ENCODE peak calls at places on chromosomes 4 and X, in five cellular contexts. One of them, this sample, is unnamed.

GRCh38 chr4:28279249-28279648 is 1418.6 kb downstream of the STIM2 start:
- DNase-seq in NAMALWA: no peak
- DNase-seq in NCI-H2227 treated with DMSO at 0.1 percent for 48 hours: no peak
- DNase-seq in NCI-H146: no peak
- DNase-seq in NB4: no peak
- DNase-seq in this sample: no peak

GRCh38 chr4:183434264-183435045 is 10.0 kb upstream of the CDKN2AIP start:
- DNase-seq in NAMALWA: no peak
- DNase-seq in NCI-H2227 treated with DMSO at 0.1 percent for 48 hours: peak
- DNase-seq in NCI-H146: no peak
- DNase-seq in NB4: no peak
- DNase-seq in this sample: no peak

GRCh38 chrX:132671229-132671641 is 182.4 kb upstream of the MBNL3 start:
- DNase-seq in NAMALWA: no peak
- DNase-seq in NB4: no peak
- DNase-seq in NCI-H146: no peak
- DNase-seq in NCI-H2227 treated with DMSO at 0.1 percent for 48 hours: no peak
- DNase-seq in this sample: no peak

GRCh38 chrX:40108959-40109287 is 11.2 kb upstream of the BCOR start:
- DNase-seq in NAMALWA: peak
- DNase-seq in NB4: peak
- DNase-seq in NCI-H2227 treated with DMSO at 0.1 percent for 48 hours: peak
- DNase-seq in NCI-H146: peak
- DNase-seq in this sample: peak

GRCh38 chr4:2402053-2402452 is 16.4 kb downstream of the ZFYVE28 start:
- DNase-seq in NAMALWA: no peak
- DNase-seq in NB4: no peak
- DNase-seq in NCI-H2227 treated with DMSO at 0.1 percent for 48 hours: peak
- DNase-seq in NCI-H146: peak
- DNase-seq in this sample: peak

GRCh38 chrX:48083212-48083611 is 11.8 kb upstream of the ZNF630 start:
- DNase-seq in NB4: peak
- DNase-seq in NCI-H2227 treated with DMSO at 0.1 percent for 48 hours: no peak
- DNase-seq in NAMALWA: peak
- DNase-seq in NCI-H146: no peak
- DNase-seq in this sample: peak

GRCh38 chrX:1336331-1337143 is at the start of gene IL3RA:
- DNase-seq in NB4: peak
- DNase-seq in NCI-H146: no peak
- DNase-seq in NAMALWA: no peak
- DNase-seq in NCI-H2227 treated with DMSO at 0.1 percent for 48 hours: peak
- DNase-seq in this sample: no peak

GRCh38 chr4:160143574-160143973 is 1040.7 kb downstream of the RAPGEF2 start:
- DNase-seq in NAMALWA: no peak
- DNase-seq in NB4: no peak
- DNase-seq in NCI-H146: no peak
- DNase-seq in NCI-H2227 treated with DMSO at 0.1 percent for 48 hours: no peak
- DNase-seq in this sample: no peak

GRCh38 chr4:138602664-138603063 is 360.5 kb upstream of the SLC7A11 start:
- DNase-seq in NCI-H2227 treated with DMSO at 0.1 percent for 48 hours: no peak
- DNase-seq in NAMALWA: no peak
- DNase-seq in NCI-H146: no peak
- DNase-seq in NB4: no peak
- DNase-seq in this sample: no peak

GRCh38 chr4:168496834-168497233 is at the start of gene PALLD:
- DNase-seq in NB4: peak
- DNase-seq in NCI-H146: no peak
- DNase-seq in NAMALWA: no peak
- DNase-seq in NCI-H2227 treated with DMSO at 0.1 percent for 48 hours: no peak
- DNase-seq in this sample: no peak

GRCh38 chr4:13403833-13404232 is 80.3 kb downstream of the RAB28 start:
- DNase-seq in NCI-H2227 treated with DMSO at 0.1 percent for 48 hours: no peak
- DNase-seq in NAMALWA: no peak
- DNase-seq in NCI-H146: no peak
- DNase-seq in NB4: no peak
- DNase-seq in this sample: no peak

GRCh38 chr4:100981447-100982204 is 365.7 kb downstream of the PPP3CA start:
- DNase-seq in NB4: peak
- DNase-seq in NAMALWA: no peak
- DNase-seq in NCI-H146: no peak
- DNase-seq in NCI-H2227 treated with DMSO at 0.1 percent for 48 hours: no peak
- DNase-seq in this sample: no peak

GRCh38 chr4:168562021-168562691 is 65.3 kb downstream of the PALLD start:
- DNase-seq in NAMALWA: no peak
- DNase-seq in NCI-H146: no peak
- DNase-seq in NCI-H2227 treated with DMSO at 0.1 percent for 48 hours: no peak
- DNase-seq in NB4: no peak
- DNase-seq in this sample: no peak

GRCh38 chr4:165383757-165384156 is 4.9 kb downstream of the CPE start:
- DNase-seq in NCI-H2227 treated with DMSO at 0.1 percent for 48 hours: peak
- DNase-seq in NCI-H146: peak
- DNase-seq in NB4: no peak
- DNase-seq in NAMALWA: no peak
- DNase-seq in this sample: no peak

GRCh38 chr4:36676139-36677050 is 395.0 kb downstream of the DTHD1 start:
- DNase-seq in NAMALWA: no peak
- DNase-seq in NCI-H146: no peak
- DNase-seq in NCI-H2227 treated with DMSO at 0.1 percent for 48 hours: no peak
- DNase-seq in NB4: no peak
- DNase-seq in this sample: no peak

GRCh38 chr4:102343964-102344519 is 1.2 kb downstream of the SLC39A8 start:
- DNase-seq in NCI-H146: no peak
- DNase-seq in NB4: peak
- DNase-seq in NCI-H2227 treated with DMSO at 0.1 percent for 48 hours: no peak
- DNase-seq in NAMALWA: peak
- DNase-seq in this sample: no peak

GRCh38 chr4:127162741-127163140 is 470.0 kb upstream of the INTU start:
- DNase-seq in NAMALWA: no peak
- DNase-seq in NB4: peak
- DNase-seq in NCI-H146: no peak
- DNase-seq in NCI-H2227 treated with DMSO at 0.1 percent for 48 hours: no peak
- DNase-seq in this sample: no peak

GRCh38 chr4:147546341-147546740 is 65.4 kb downstream of the EDNRA start:
- DNase-seq in NCI-H146: no peak
- DNase-seq in NB4: no peak
- DNase-seq in NAMALWA: no peak
- DNase-seq in NCI-H2227 treated with DMSO at 0.1 percent for 48 hours: no peak
- DNase-seq in this sample: no peak

GRCh38 chr4:37620174-37620573 is 66.0 kb downstream of the RELL1 start:
- DNase-seq in NAMALWA: no peak
- DNase-seq in NCI-H2227 treated with DMSO at 0.1 percent for 48 hours: no peak
- DNase-seq in NB4: no peak
- DNase-seq in NCI-H146: no peak
- DNase-seq in this sample: no peak

GRCh38 chr4:101421393-101421792 is 74.1 kb upstream of the PPP3CA start:
- DNase-seq in NCI-H2227 treated with DMSO at 0.1 percent for 48 hours: no peak
- DNase-seq in NB4: no peak
- DNase-seq in NAMALWA: no peak
- DNase-seq in NCI-H146: no peak
- DNase-seq in this sample: no peak

GRCh38 chrX:41164469-41164868 is 79.2 kb downstream of the USP9X start:
- DNase-seq in NAMALWA: no peak
- DNase-seq in NCI-H2227 treated with DMSO at 0.1 percent for 48 hours: peak
- DNase-seq in NB4: no peak
- DNase-seq in NCI-H146: peak
- DNase-seq in this sample: no peak

GRCh38 chr4:6953751-6954380 is 44.2 kb downstream of the TBC1D14 start:
- DNase-seq in NCI-H146: peak
- DNase-seq in NAMALWA: no peak
- DNase-seq in NCI-H2227 treated with DMSO at 0.1 percent for 48 hours: no peak
- DNase-seq in NB4: no peak
- DNase-seq in this sample: no peak

GRCh38 chr4:155667538-155668511 is 1.2 kb downstream of the GUCY1A1 start:
- DNase-seq in NCI-H146: peak
- DNase-seq in NB4: no peak
- DNase-seq in NCI-H2227 treated with DMSO at 0.1 percent for 48 hours: peak
- DNase-seq in NAMALWA: no peak
- DNase-seq in this sample: no peak

GRCh38 chr4:24809376-24809775 is 14.0 kb downstream of the SOD3 start:
- DNase-seq in NB4: peak
- DNase-seq in NAMALWA: peak
- DNase-seq in NCI-H2227 treated with DMSO at 0.1 percent for 48 hours: no peak
- DNase-seq in NCI-H146: no peak
- DNase-seq in this sample: no peak

GRCh38 chrX:140477987-140478386 is 26.9 kb downstream of the SOX3 start:
- DNase-seq in NAMALWA: no peak
- DNase-seq in NB4: no peak
- DNase-seq in NCI-H146: no peak
- DNase-seq in NCI-H2227 treated with DMSO at 0.1 percent for 48 hours: no peak
- DNase-seq in this sample: no peak

GRCh38 chrX:46941341-46941740 is 29.1 kb downstream of the JADE3 start:
- DNase-seq in NB4: no peak
- DNase-seq in NAMALWA: no peak
- DNase-seq in NCI-H2227 treated with DMSO at 0.1 percent for 48 hours: no peak
- DNase-seq in NCI-H146: no peak
- DNase-seq in this sample: no peak

GRCh38 chr4:1009647-1010521 is 1.5 kb upstream of the FGFRL1 start:
- DNase-seq in NB4: peak
- DNase-seq in NCI-H2227 treated with DMSO at 0.1 percent for 48 hours: no peak
- DNase-seq in NAMALWA: peak
- DNase-seq in NCI-H146: peak
- DNase-seq in this sample: peak

GRCh38 chr4:27714073-27714472 is 853.4 kb downstream of the STIM2 start:
- DNase-seq in NB4: no peak
- DNase-seq in NCI-H2227 treated with DMSO at 0.1 percent for 48 hours: no peak
- DNase-seq in NCI-H146: no peak
- DNase-seq in NAMALWA: no peak
- DNase-seq in this sample: no peak

GRCh38 chr4:121278811-121279368 is 101.9 kb downstream of the QRFPR start:
- DNase-seq in NCI-H146: no peak
- DNase-seq in NB4: no peak
- DNase-seq in NCI-H2227 treated with DMSO at 0.1 percent for 48 hours: no peak
- DNase-seq in NAMALWA: no peak
- DNase-seq in this sample: no peak

GRCh38 chr4:9816285-9816684 is 34.9 kb downstream of the DRD5 start:
- DNase-seq in NAMALWA: no peak
- DNase-seq in NCI-H2227 treated with DMSO at 0.1 percent for 48 hours: no peak
- DNase-seq in NCI-H146: no peak
- DNase-seq in NB4: no peak
- DNase-seq in this sample: no peak

GRCh38 chr4:76622126-76622525 is 187.1 kb downstream of the SHROOM3 start:
- DNase-seq in NAMALWA: no peak
- DNase-seq in NCI-H146: no peak
- DNase-seq in NB4: no peak
- DNase-seq in NCI-H2227 treated with DMSO at 0.1 percent for 48 hours: no peak
- DNase-seq in this sample: no peak

GRCh38 chr4:55157559-55158277 is 32.3 kb upstream of the KDR start:
- DNase-seq in NCI-H146: no peak
- DNase-seq in NCI-H2227 treated with DMSO at 0.1 percent for 48 hours: no peak
- DNase-seq in NAMALWA: no peak
- DNase-seq in NB4: no peak
- DNase-seq in this sample: no peak

GRCh38 chr4:126318376-126318775 is 1003.6 kb downstream of the FAT4 start:
- DNase-seq in NCI-H2227 treated with DMSO at 0.1 percent for 48 hours: no peak
- DNase-seq in NCI-H146: no peak
- DNase-seq in NAMALWA: no peak
- DNase-seq in NB4: no peak
- DNase-seq in this sample: no peak

This sample was measured in CD4-positive, alpha-beta T cell.